ENCODE peak calls at places on chromosomes 4 and X, in nine cellular contexts. C, V, L, F, M, G, H, I and T are unnamed samples.

GRCh38 chrX:56794404-56794803 is 65.4 kb downstream of the NBDY start:
- DNase-seq in M (peak; percentile 42), F (no peak), C (no peak), G (no peak), V (no peak), I (no peak), H (no peak), L (peak; percentile 14), T (no peak)

GRCh38 chr4:77560170-77560569 is 45.5 kb upstream of the CXCL13 start:
- DNase-seq in L (no peak), H (no peak), V (no peak), C (no peak), G (no peak), F (no peak), M (no peak), I (no peak), T (no peak)

GRCh38 chr4:11669156-11669555 is 240.5 kb upstream of the HS3ST1 start:
- DNase-seq in I (no peak), C (no peak), H (no peak), G (no peak), M (no peak), V (no peak), L (no peak), F (no peak), T (no peak)

GRCh38 chr4:21304061-21304541 is 603.8 kb downstream of the PACRGL start:
- DNase-seq in G (no peak), F (no peak), H (peak; percentile 77), M (no peak), C (no peak), V (no peak), L (peak; percentile 43), I (no peak), T (no peak)

GRCh38 chr4:41124916-41125548 is 89.3 kb downstream of the APBB2 start:
- DNase-seq in H (no peak), V (no peak), G (no peak), L (no peak), M (no peak), I (peak; percentile 66), C (no peak), F (peak; percentile 80), T (no peak)

GRCh38 chr4:98861100-98861499 is 67.8 kb downstream of the EIF4E start:
- DNase-seq in F (no peak), I (no peak), G (no peak), L (no peak), M (no peak), C (no peak), V (no peak), H (no peak), T (no peak)

GRCh38 chr4:86846921-86847320 is 2.3 kb downstream of the SLC10A6 start:
- DNase-seq in L (no peak), M (no peak), C (no peak), H (no peak), F (no peak), I (no peak), G (no peak), V (no peak), T (no peak)

GRCh38 chr4:76067652-76068286 is 6.7 kb upstream of the ART3 start:
- DNase-seq in H (no peak), G (peak; percentile 32), M (no peak), L (peak; percentile 74), F (peak; percentile 59), C (peak; percentile 81), V (peak; percentile 79), I (peak; percentile 60), T (peak; percentile 37)

GRCh38 chrX:70026851-70027200 is 22.9 kb downstream of the AWAT2 start:
- DNase-seq in H (no peak), C (no peak), M (no peak), F (no peak), V (no peak), L (no peak), G (no peak), I (no peak), T (no peak)

GRCh38 chr4:114464873-114465272 is 133.7 kb upstream of the UGT8 start:
- DNase-seq in H (no peak), I (no peak), M (no peak), C (no peak), F (no peak), G (no peak), L (no peak), V (no peak), T (no peak)

GRCh38 chrX:19866626-19867410 is 20.6 kb downstream of the SH3KBP1 start:
- DNase-seq in V (no peak), G (no peak), I (no peak), M (no peak), H (no peak), C (no peak), F (no peak), L (no peak), T (no peak)

GRCh38 chrX:107880054-107880610 is 54.5 kb downstream of the MID2 start:
- DNase-seq in G (no peak), C (no peak), F (peak; percentile 19), I (no peak), M (no peak), V (no peak), L (no peak), H (no peak), T (no peak)

GRCh38 chr4:16846520-16847117 is 51.8 kb downstream of the LDB2 start:
- DNase-seq in M (no peak), H (no peak), G (no peak), L (no peak), F (no peak), V (no peak), C (no peak), I (no peak), T (no peak)

GRCh38 chr4:89314291-89314690 is 6.7 kb upstream of the GPRIN3 start:
- DNase-seq in I (no peak), L (no peak), G (no peak), F (no peak), M (no peak), V (no peak), C (no peak), H (no peak), T (no peak)

GRCh38 chr4:179867300-179867878 is 2375.8 kb upstream of the TENM3 start:
- DNase-seq in M (no peak), I (peak; percentile 66), V (no peak), G (peak; percentile 26), C (peak; percentile 51), F (peak; percentile 80), L (no peak), H (no peak), T (peak; percentile 0)

GRCh38 chr4:175087156-175087555 is 169.0 kb downstream of the ADAM29 start:
- DNase-seq in I (no peak), C (no peak), L (no peak), H (no peak), M (no peak), V (no peak), G (no peak), F (no peak), T (no peak)

GRCh38 chr4:175090116-175090515 is 172.0 kb downstream of the ADAM29 start:
- DNase-seq in F (no peak), H (no peak), C (no peak), M (no peak), G (no peak), I (no peak), L (no peak), V (no peak), T (no peak)

GRCh38 chr4:175092114-175092513 is 174.0 kb downstream of the ADAM29 start:
- DNase-seq in H (peak; percentile 64), I (no peak), L (no peak), G (no peak), C (no peak), F (no peak), M (no peak), V (no peak), T (no peak)

DNA sequence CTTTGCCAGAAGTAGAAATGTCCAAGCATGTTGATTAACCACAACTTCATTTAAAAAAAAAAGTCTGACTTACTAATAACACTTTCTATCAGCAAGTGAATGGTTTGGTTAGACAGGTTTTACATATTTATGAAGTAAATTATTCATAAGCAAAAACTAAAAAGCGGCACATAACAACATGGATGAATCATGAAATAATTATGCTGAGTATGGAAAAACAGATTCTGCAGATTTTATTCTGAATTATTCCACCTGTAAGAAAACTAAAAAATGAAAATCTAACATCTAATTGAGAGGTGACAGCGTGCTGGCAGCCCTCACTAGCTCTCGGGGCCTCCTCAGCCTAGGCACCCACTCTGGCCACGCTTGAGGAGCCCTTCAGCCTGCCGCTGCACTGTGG is 173.5 kb downstream of the ADAM29 start:
- DNase-seq in M (no peak), C (no peak), I (no peak), H (no peak), G (no peak), V (no peak), L (no peak), F (no peak), T (no peak)
- TF ChIP-seq POLR2A in M (no peak), C (no peak), I (no peak), H (no peak), G (no peak), V (no peak), L (no peak), F (no peak), T (no peak)

GRCh38 chr4:112626228-112626627 is 10.5 kb downstream of the ZGRF1 start:
- DNase-seq in L (no peak), C (no peak), H (no peak), F (no peak), V (no peak), I (no peak), G (no peak), M (no peak), T (no peak)
- TF ChIP-seq POLR2AphosphoS5 in L (no peak), C (no peak), H (no peak), F (no peak), V (no peak), I (no peak), G (no peak), M (no peak), T (no peak)

DNA sequence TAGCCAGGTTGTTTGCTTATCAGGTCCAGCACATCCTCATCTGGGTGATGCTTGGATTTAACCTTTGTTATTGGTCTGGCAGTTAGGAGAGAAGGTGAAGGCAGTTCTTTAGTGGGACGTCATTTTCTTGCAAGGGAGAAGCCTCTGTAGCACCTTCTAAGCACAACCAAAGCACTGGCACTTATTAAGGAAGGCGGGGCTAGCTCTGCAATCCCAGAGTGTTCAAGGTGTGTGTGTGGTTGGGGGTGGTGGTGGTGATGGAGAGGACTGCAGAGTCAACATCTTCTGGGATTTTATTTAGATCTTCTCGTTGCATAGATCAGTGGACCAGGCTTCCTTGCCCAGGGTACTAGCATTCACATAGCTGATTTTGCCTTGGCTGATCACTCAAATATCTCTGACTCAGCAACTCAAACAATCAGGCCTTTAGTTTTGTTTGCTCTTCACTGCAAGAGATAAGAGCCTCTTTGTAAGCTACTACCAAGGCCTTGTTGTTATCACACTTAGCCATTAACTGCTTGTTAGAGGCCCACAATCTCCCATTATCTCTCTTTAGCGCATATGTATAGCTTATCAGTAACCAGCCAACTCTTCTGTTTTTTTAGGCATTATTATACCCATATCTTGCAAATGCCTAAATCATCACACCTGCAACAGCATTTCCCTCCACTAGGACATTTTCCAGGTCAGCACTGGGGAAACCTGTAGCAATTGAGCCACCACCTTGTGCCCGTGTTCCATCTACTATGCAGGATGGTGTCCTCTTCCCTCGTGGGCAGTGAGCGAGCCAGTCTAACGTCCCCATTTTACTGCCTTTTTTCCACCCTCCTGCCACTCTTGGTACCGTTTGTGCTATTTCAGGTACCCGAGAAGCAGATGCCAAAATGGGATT is 36.5 kb upstream of the LINC00632 start:
- DNase-seq in G (no peak), F (no peak), C (no peak), V (no peak), I (peak; percentile 78), M (no peak), L (no peak), H (no peak), T (no peak)
- TF ChIP-seq POLR2A in G (no peak), F (no peak), C (no peak), V (no peak), I (no peak), M (no peak), L (no peak), H (no peak), T (no peak)

GRCh38 chr4:113335771-113336170 is 286.3 kb downstream of the ANK2 start:
- DNase-seq in I (no peak), C (no peak), F (no peak), H (no peak), L (no peak), V (no peak), G (no peak), M (no peak), T (no peak)
- TF ChIP-seq POLR2AphosphoS5 in I (no peak), C (no peak), F (no peak), H (no peak), L (no peak), V (no peak), G (no peak), M (no peak), T (no peak)